ENCODE peak calls at places on chromosomes 11 and 22, in ten cellular contexts. P is fibroblast of pulmonary artery; H is SW 1271; J is T-helper 2 cell; I is skeletal muscle cell; O is A549; S is NAMALWA; Z is activated T-helper 9 cell treated with anti-CD3 and anti-CD28 coated beads, Interleukin-2, amount 50 U/mL, for 16 hours; Y is breast epithelium; C is stimulated activated CD8-positive, alpha-beta memory T cell treated with anti-CD3 and anti-CD28 coated beads, Interleukin-15, amount 100 ng/mL, for 24 hours. F is an unnamed sample.

GRCh38 chr11:41177791-41178190 is 281.7 kb downstream of the LRRC4C start:
- DNase-seq in C (no peak), I (no peak), Z (no peak), J (no peak), Y (no peak), P (no peak), H (no peak), S (no peak), O (no peak), F (no peak)

GRCh38 chr11:44509291-44509690 is 56.2 kb upstream of the CD82 start:
- DNase-seq in H (no peak), S (no peak), C (no peak), P (no peak), I (no peak), O (no peak), Z (no peak), J (no peak), Y (no peak), F (no peak)

GRCh38 chr11:71096751-71097388 is 155.5 kb downstream of the SHANK2 start:
- DNase-seq in I (no peak), O (no peak), C (no peak), Y (no peak), P (no peak), H (no peak), Z (no peak), J (no peak), S (no peak), F (no peak)

GRCh38 chr11:67050139-67050538 is 6.5 kb upstream of the RHOD start:
- DNase-seq in O (no peak), J (no peak), S (no peak), Z (no peak), C (no peak), I (no peak), P (no peak), Y (no peak), H (no peak), F (peak; percentile 70)

GRCh38 chr22:40331706-40332105 is 14.6 kb upstream of the ADSL start:
- DNase-seq in Y (no peak), I (no peak), Z (no peak), H (no peak), J (no peak), O (no peak), P (no peak), C (no peak), S (no peak), F (peak; percentile 62)

GRCh38 chr22:50314455-50315288 is 7.2 kb upstream of the PLXNB2 start:
- DNase-seq in Y (no peak), Z (peak; percentile 51), C (peak; percentile 44), S (peak; percentile 91), P (no peak), J (no peak), H (no peak), I (no peak), O (no peak), F (peak; percentile 72)

GRCh38 chr22:46546466-46547178 is 9.2 kb upstream of the CELSR1 start:
- DNase-seq in P (peak; percentile 64), Z (no peak), Y (no peak), S (no peak), O (no peak), H (no peak), C (no peak), I (no peak), J (no peak), F (peak; percentile 45)

GRCh38 chr22:24819941-24820461 is 14.0 kb downstream of the SGSM1 start:
- DNase-seq in O (peak; percentile 21), I (no peak), P (peak; percentile 42), J (no peak), Z (no peak), Y (peak; percentile 56), S (no peak), H (no peak), C (no peak), F (no peak)

GRCh38 chr11:75593337-75593915 is 31.4 kb downstream of the SERPINH1 start:
- DNase-seq in J (no peak), Y (no peak), P (peak; percentile 48), Z (no peak), O (no peak), C (no peak), S (no peak), H (no peak), I (no peak), F (no peak)

GRCh38 chr11:44342616-44343015 is 32.7 kb upstream of the ALX4 start:
- DNase-seq in O (no peak), J (no peak), S (no peak), C (no peak), P (no peak), I (no peak), Y (no peak), H (no peak), Z (no peak), F (no peak)

GRCh38 chr11:116333193-116333592 is 439.6 kb downstream of the BUD13 start:
- DNase-seq in P (no peak), H (no peak), S (no peak), C (no peak), Z (no peak), Y (no peak), J (no peak), O (no peak), I (no peak), F (peak; percentile 5)

GRCh38 chr22:22748297-22748743 is 103.9 kb downstream of the GGTLC2 start:
- DNase-seq in J (no peak), P (peak; percentile 74), H (peak; percentile 4), S (peak; percentile 61), I (peak; percentile 19), C (no peak), Y (peak; percentile 31), O (no peak), Z (no peak), F (peak; percentile 83)

GRCh38 chr11:110951609-110952008 is 239.4 kb upstream of the ARHGAP20 start:
- DNase-seq in P (no peak), S (no peak), H (no peak), Z (no peak), O (no peak), C (no peak), Y (no peak), J (no peak), I (no peak), F (no peak)

F was measured in endodermal cell.